ENCODE peak calls at places on chromosomes 11 and 22, in eight cellular contexts. P is mammary epithelial cell; I is choroid plexus epithelial cell; T is left lung; W is CD4-positive, alpha-beta T cell; F is lower leg skin; E is AG04450; K is astrocyte of the spinal cord. A is an unnamed sample.

GRCh38 chr22:43974028-43974545 is 18.8 kb downstream of the SAMM50 start:
- DNase-seq in P (no peak), I (no peak), T (no peak), W (no peak), F (peak), E (no peak), K (no peak), A (no peak)

GRCh38 chr11:76493626-76494539 is 49.1 kb downstream of the EMSY start:
- DNase-seq in P (no peak), I (no peak), T (peak), W (no peak), F (no peak), E (no peak), K (no peak), A (no peak)

GRCh38 chr11:12137005-12137690 is 26.8 kb downstream of the MICAL2 start:
- DNase-seq in P (peak), I (no peak), T (no peak), W (no peak), F (no peak), E (no peak), K (no peak), A (peak)

GRCh38 chr11:46290598-46291309 is 13.3 kb downstream of the CREB3L1 start:
- DNase-seq in P (no peak), I (peak), T (peak), W (no peak), F (peak), E (peak), K (peak), A (peak)

GRCh38 chr11:70545626-70545945 is 147.3 kb downstream of the CTTN start:
- DNase-seq in P (no peak), I (no peak), T (peak), W (no peak), F (no peak), E (no peak), K (no peak), A (no peak)

GRCh38 chr11:35907648-35908431 is 36.0 kb upstream of the LDLRAD3 start:
- DNase-seq in P (peak), I (peak), T (no peak), W (no peak), F (no peak), E (no peak), K (peak), A (peak)

GRCh38 chr22:21693999-21694341 is 28.2 kb downstream of the PPIL2 start:
- DNase-seq in P (no peak), I (no peak), T (no peak), W (no peak), F (no peak), E (no peak), K (no peak), A (no peak)

GRCh38 chr22:18070041-18070440 is 7.7 kb upstream of the PEX26 start:
- DNase-seq in P (no peak), I (no peak), T (no peak), W (no peak), F (no peak), E (no peak), K (no peak), A (no peak)

GRCh38 chr11:1005913-1006312 is 30.6 kb downstream of the MUC6 start:
- DNase-seq in P (no peak), I (no peak), T (no peak), W (no peak), F (no peak), E (no peak), K (no peak), A (peak)

GRCh38 chr11:134380229-134380628 is 31.8 kb downstream of the B3GAT1 start:
- DNase-seq in P (no peak), I (no peak), T (peak), W (no peak), F (no peak), E (no peak), K (no peak), A (no peak)

GRCh38 chr11:1825039-1825740 is 9.6 kb upstream of the SYT8 start:
- DNase-seq in P (no peak), I (peak), T (peak), W (no peak), F (peak), E (no peak), K (no peak), A (no peak)

GRCh38 chr11:125166347-125166841 is 1.8 kb downstream of the PKNOX2 start:
- DNase-seq in P (no peak), I (peak), T (no peak), W (no peak), F (peak), E (no peak), K (peak), A (no peak)

GRCh38 chr11:127986073-127986472 is 601.3 kb downstream of the ETS1 start:
- DNase-seq in P (peak), I (no peak), T (no peak), W (no peak), F (no peak), E (no peak), K (no peak), A (no peak)

GRCh38 chr11:106925245-106925644 is 93.0 kb downstream of the GUCY1A2 start:
- DNase-seq in P (no peak), I (no peak), T (no peak), W (no peak), F (no peak), E (no peak), K (peak), A (no peak)

GRCh38 chr11:11641581-11641980 is 19.8 kb upstream of the GALNT18 start:
- DNase-seq in P (peak), I (no peak), T (no peak), W (no peak), F (no peak), E (no peak), K (no peak), A (peak)

GRCh38 chr11:20444537-20444936 is 57.0 kb downstream of the PRMT3 start:
- DNase-seq in P (peak), I (peak), T (no peak), W (no peak), F (no peak), E (no peak), K (no peak), A (peak)

GRCh38 chr11:61706452-61707400 is 26.5 kb downstream of the DAGLA start:
- DNase-seq in P (no peak), I (no peak), T (peak), W (no peak), F (no peak), E (no peak), K (no peak), A (no peak)

GRCh38 chr11:118838905-118839553 is 44.7 kb upstream of the CXCR5 start:
- DNase-seq in P (no peak), I (peak), T (peak), W (no peak), F (no peak), E (no peak), K (no peak), A (no peak)

GRCh38 chr11:85884581-85885021 is 29.4 kb downstream of the CCDC83 start:
- DNase-seq in P (no peak), I (peak), T (no peak), W (no peak), F (no peak), E (no peak), K (peak), A (no peak)

GRCh38 chr22:25409240-25409639 is 155.2 kb upstream of the GRK3 start:
- DNase-seq in P (no peak), I (no peak), T (no peak), W (no peak), F (peak), E (no peak), K (no peak), A (no peak)

GRCh38 chr22:27670701-27671412 is 130.7 kb downstream of the MN1 start:
- DNase-seq in P (no peak), I (no peak), T (no peak), W (no peak), F (no peak), E (no peak), K (no peak), A (no peak)

GRCh38 chr11:34302046-34302921 is 55.5 kb downstream of the ABTB2 start:
- DNase-seq in P (peak), I (peak), T (no peak), W (no peak), F (no peak), E (peak), K (peak), A (no peak)

GRCh38 chr22:39349967-39350802 is at the start of gene SYNGR1:
- DNase-seq in P (no peak), I (no peak), T (peak), W (no peak), F (no peak), E (no peak), K (no peak), A (no peak)

GRCh38 chr11:976431-977160 is 50.9 kb downstream of the AP2A2 start:
- DNase-seq in P (peak), I (no peak), T (no peak), W (no peak), F (no peak), E (no peak), K (peak), A (no peak)

GRCh38 chr11:62599909-62600308 is 1.8 kb downstream of the MTA2 start:
- DNase-seq in P (peak), I (no peak), T (no peak), W (no peak), F (no peak), E (no peak), K (no peak), A (peak)

GRCh38 chr11:29260939-29261705 is 755.7 kb downstream of the KCNA4 start:
- DNase-seq in P (peak), I (peak), T (no peak), W (no peak), F (no peak), E (peak), K (peak), A (peak)
- TF ChIP-seq CTCF in P (peak), I (peak), T (no peak), W (no peak), F (no peak), E (peak), K (no peak), A (peak)

GRCh38 chr11:33039274-33040126 is at the start of gene TCP11L1:
- DNase-seq in P (peak), I (peak), T (peak), W (peak), F (peak), E (peak), K (peak), A (peak)
- TF ChIP-seq CTCF in P (no peak), I (no peak), T (no peak), W (no peak), F (no peak), E (no peak), K (no peak), A (no peak)

DNA sequence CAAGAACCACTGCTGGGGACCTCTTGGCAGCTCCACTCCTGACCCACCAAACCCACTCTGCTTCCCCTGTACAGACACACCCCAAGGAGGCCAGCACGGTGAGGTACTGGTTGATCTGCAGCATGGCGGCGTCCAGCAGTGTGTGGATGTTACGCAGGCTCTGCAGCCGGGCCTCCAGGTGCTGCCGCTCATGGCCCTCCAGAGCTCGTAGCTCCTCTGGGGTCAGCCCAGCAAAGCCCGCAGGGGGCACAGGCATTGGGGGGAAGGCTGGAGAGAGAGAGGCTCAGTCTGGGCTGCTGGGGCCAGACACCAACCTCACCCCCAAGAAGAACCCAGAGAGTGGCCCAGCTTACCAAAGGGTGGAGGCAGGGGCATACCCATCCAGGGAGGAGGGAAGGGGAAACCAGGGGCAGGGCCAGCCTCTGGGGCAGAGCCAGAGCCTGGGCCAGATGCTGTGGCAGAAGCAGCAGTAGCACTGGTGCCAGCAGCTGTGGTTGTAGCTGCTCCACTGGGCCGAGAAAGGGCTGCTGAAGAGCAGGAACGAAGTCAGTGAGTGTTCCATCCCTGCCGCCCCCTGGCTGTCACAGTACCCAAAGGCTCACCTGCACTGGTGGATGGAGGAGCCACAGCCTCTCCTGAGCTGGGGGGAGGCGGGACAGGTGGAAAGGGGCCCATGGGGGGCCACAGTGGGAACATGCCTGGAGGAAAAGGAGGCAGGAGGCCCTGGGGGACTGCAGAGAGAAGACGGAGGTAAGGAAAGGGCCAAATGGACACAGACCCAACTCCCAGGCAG is 4.5 kb downstream of the SYVN1 start:
- DNase-seq in P (no peak), I (no peak), T (no peak), W (no peak), F (no peak), E (no peak), K (no peak), A (no peak)
- TF ChIP-seq CTCF in P (no peak), I (peak), T (no peak), W (no peak), F (no peak), E (no peak), K (no peak), A (no peak)

DNA sequence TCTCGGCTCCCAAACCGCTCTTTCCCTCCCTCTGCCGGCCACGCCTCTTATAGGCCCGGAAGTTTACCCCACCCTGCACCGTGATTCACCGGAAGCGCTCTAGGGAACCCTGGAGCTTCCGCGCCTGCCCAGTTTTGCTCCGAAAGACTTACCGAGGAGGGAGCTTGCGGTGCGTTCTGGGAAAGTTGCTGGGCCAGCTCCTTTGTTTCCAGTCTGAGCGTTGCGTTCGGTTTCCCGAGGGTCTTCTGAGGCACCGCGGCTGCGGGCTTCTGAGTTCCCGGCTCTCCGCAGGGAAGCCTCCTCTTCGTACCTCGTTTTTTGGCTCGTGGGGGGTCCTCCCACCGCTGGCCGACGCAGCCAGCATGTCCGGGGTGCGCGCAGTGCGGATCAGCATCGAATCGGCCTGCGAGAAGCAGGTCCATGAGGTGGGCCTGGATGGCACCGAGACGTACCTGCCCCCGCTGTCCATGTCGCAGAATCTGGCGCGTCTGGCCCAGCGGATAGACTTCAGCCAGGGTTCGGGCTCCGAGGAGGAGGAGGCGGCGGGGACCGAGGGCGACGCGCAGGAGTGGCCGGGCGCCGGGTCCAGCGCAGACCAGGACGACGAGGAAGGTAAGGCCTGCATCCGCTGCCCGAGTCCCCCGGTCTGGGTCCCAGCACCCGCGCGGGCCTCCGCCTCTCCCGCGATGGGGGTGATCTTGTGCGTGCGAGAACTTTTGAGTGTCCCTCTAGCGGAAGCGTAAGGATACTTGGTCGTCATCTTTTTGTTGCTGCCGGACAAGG is at the start of gene MED17:
- DNase-seq in P (peak), I (peak), T (peak), W (peak), F (peak), E (peak), K (peak), A (peak)
- TF ChIP-seq CTCF in P (peak), I (peak), T (peak), W (no peak), F (no peak), E (peak), K (peak), A (peak)

GRCh38 chr11:27204527-27204926 is 158.5 kb downstream of the CCDC34 start:
- DNase-seq in P (no peak), I (peak), T (peak), W (peak), F (no peak), E (no peak), K (no peak), A (no peak)
- TF ChIP-seq CTCF in P (peak), I (peak), T (no peak), W (no peak), F (no peak), E (peak), K (peak), A (peak)

GRCh38 chr11:9527481-9528140 is 45.9 kb upstream of the WEE1 start:
- DNase-seq in P (peak), I (peak), T (no peak), W (no peak), F (no peak), E (peak), K (peak), A (no peak)
- TF ChIP-seq CTCF in P (no peak), I (no peak), T (no peak), W (no peak), F (no peak), E (no peak), K (no peak), A (no peak)

GRCh38 chr11:73218106-73218829 is at the start of gene P2RY2:
- DNase-seq in P (peak), I (peak), T (peak), W (no peak), F (peak), E (no peak), K (no peak), A (no peak)
- TF ChIP-seq CTCF in P (peak), I (peak), T (peak), W (no peak), F (no peak), E (peak), K (peak), A (peak)

A was measured in foreskin keratinocyte.